ENCODE peak calls at places on chromosome 19, in four cellular contexts. Y is upper lobe of left lung, V is HL-60, U is lower leg skin. J is an unnamed sample.

GRCh38 chr19:50803633-50804419 is 13.6 kb downstream of the ACP4 start:
- DNase-seq in Y (no peak), V (no peak), U (no peak), J (no peak)

GRCh38 chr19:35329323-35329722 is 336 bp downstream of the CD22 start:
- DNase-seq in Y (no peak), V (no peak), U (no peak), J (no peak)

GRCh38 chr19:39943586-39943985 is 9.2 kb upstream of the FCGBP start:
- DNase-seq in Y (no peak), V (no peak), U (no peak), J (no peak)

GRCh38 chr19:5547881-5548280 is 19.9 kb downstream of the TINCR start:
- DNase-seq in Y (no peak), V (peak), U (no peak), J (no peak)

GRCh38 chr19:44891016-44891882 is at the start of gene TOMM40:
- DNase-seq in Y (no peak), V (no peak), U (no peak), J (peak)

GRCh38 chr19:34364830-34365462 is at the start of gene GPI:
- DNase-seq in Y (peak), V (peak), U (peak), J (peak)

GRCh38 chr19:10230904-10231623 is at the start of gene S1PR2:
- DNase-seq in Y (peak), V (peak), U (peak), J (peak)

GRCh38 chr19:39705578-39706188 is 1.4 kb downstream of the LGALS14 start:
- DNase-seq in Y (no peak), V (peak), U (no peak), J (no peak)

GRCh38 chr19:10339380-10339960 is at the start of gene ICAM3:
- DNase-seq in Y (peak), V (peak), U (no peak), J (no peak)

GRCh38 chr19:52086481-52086880 is 9.1 kb downstream of the ZNF841 start:
- DNase-seq in Y (no peak), V (no peak), U (no peak), J (no peak)

GRCh38 chr19:50982186-50982585 is 1.5 kb downstream of the KLK7 start:
- DNase-seq in Y (no peak), V (no peak), U (no peak), J (no peak)

GRCh38 chr19:12364391-12365093 is 941 bp downstream of the ZNF442 start:
- DNase-seq in Y (peak), V (peak), U (peak), J (peak)

GRCh38 chr19:5828661-5829566 is 10.6 kb downstream of the FUT6 start:
- DNase-seq in Y (no peak), V (no peak), U (no peak), J (no peak)

GRCh38 chr19:7069904-7070226 is 362 bp downstream of the ZNF557 start:
- DNase-seq in Y (no peak), V (no peak), U (no peak), J (no peak)

GRCh38 chr19:14536926-14537692 is 7.7 kb downstream of the TECR start:
- DNase-seq in Y (peak), V (no peak), U (peak), J (peak)

GRCh38 chr19:33052352-33052972 is 12.2 kb downstream of the RHPN2 start:
- DNase-seq in Y (no peak), V (no peak), U (no peak), J (peak)

GRCh38 chr19:35106291-35106583 is 9.4 kb upstream of the FXYD3 start:
- DNase-seq in Y (no peak), V (no peak), U (no peak), J (no peak)

GRCh38 chr19:18440421-18440877 is 2.5 kb upstream of the ISYNA1 start:
- DNase-seq in Y (no peak), V (peak), U (no peak), J (peak)

GRCh38 chr19:752652-753517 is 2.0 kb downstream of the MISP start:
- DNase-seq in Y (peak), V (peak), U (peak), J (peak)

GRCh38 chr19:17394891-17395415 is 957 bp upstream of the CCDC194 start:
- DNase-seq in Y (peak), V (peak), U (no peak), J (peak)

GRCh38 chr19:58406818-58407657 is 1.4 kb upstream of the ZNF584 start:
- DNase-seq in Y (no peak), V (peak), U (no peak), J (no peak)

GRCh38 chr19:42422092-42422575 is 5.1 kb downstream of the LIPE start:
- DNase-seq in Y (no peak), V (no peak), U (no peak), J (no peak)
- H3K4me3 ChIP-seq in Y (no peak), V (no peak), U (no peak), J (no peak)

DNA sequence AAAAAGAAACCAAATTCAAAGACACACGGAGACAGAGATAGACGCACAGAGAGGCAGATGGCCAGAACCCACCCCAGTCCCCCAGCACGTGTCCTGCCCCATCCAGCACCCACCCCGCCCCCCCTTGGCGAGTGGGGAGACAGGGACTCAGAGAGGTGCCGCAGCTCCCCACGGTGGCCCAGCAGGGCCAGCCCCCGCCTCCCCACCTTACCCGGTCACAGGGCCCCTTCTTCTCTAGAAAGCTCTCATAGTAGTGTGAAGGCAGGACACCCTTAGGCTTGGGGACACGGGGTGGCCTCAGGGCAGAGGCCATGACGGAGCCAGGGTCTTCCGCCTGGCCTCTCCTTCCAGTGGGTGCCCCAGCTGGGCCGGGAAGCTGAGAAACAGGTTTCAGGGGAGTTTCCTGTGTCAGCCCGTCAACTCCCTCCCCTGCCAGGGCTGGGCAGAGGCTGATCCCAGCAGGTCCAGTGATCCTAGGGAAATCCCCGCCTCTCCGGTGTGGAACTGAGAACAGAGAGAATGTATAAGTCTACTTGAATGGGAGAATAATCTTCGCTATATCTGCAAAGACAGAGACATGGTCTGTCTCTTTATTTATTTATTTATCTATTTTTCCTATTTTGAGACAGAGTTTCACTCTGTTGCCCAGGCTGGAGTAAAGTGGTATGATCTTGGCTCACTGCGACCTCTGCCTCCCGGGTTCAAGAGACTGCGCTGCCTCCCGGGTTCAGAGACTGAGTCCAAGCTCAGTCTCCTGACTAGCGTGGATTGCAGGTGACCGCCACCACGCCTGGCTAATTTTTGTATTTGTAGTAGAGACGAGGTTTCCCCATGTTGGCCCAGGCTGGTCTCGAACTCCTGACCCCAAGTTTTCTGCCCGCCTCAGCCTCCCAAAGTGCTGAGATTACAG is at the start of gene STAP2:
- DNase-seq in Y (peak), V (no peak), U (peak), J (no peak)
- H3K4me3 ChIP-seq in Y (peak), V (peak), U (peak), J (peak)

GRCh38 chr19:2312819-2313501 is 5.0 kb upstream of the LINGO3 start:
- DNase-seq in Y (no peak), V (no peak), U (no peak), J (no peak)

GRCh38 chr19:2315121-2315817 is 7.3 kb upstream of the LINGO3 start:
- DNase-seq in Y (no peak), V (no peak), U (no peak), J (no peak)

GRCh38 chr19:2317756-2318155 is 9.8 kb upstream of the LINGO3 start:
- DNase-seq in Y (no peak), V (no peak), U (no peak), J (no peak)

GRCh38 chr19:2317300-2317699 is 9.3 kb upstream of the LINGO3 start:
- DNase-seq in Y (no peak), V (no peak), U (no peak), J (no peak)

DNA sequence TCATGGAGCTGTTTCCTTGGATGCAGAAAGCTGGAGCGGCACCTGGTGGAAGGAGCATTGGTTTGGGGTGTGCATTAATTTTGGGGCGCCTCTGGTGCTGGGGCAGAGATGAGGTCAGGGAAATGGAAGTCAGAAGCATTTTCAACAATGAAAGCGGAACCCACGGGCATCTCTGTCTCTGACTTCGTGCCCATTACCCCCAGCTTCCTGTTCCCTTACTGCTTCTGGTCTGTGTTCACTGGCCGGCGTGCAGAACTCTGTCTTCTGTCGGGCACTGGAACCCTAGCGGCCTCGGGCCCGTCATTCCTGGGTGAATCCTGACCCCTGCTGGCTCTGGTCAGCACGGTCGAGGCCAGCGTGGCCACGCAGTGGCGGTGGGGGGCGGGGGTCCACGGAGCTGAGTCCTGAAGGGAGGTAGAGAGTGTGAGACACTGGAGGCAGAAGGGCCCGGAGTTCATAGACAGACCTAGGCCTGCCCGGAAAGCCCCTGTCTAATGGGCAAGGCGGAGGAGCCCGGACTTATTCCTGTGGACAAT is 7.9 kb upstream of the LINGO3 start:
- DNase-seq in Y (peak), V (peak), U (peak), J (no peak)
- H3K4me3 ChIP-seq in Y (no peak), V (peak), U (no peak), J (no peak)

GRCh38 chr19:8640402-8641004 is 10.1 kb downstream of the NFILZ start:
- DNase-seq in Y (peak), V (peak), U (peak), J (no peak)
- H3K4me3 ChIP-seq in Y (no peak), V (no peak), U (no peak), J (no peak)

GRCh38 chr19:55635334-55635717 is 5.5 kb upstream of the ZNF580 start:
- DNase-seq in Y (no peak), V (no peak), U (no peak), J (peak)

GRCh38 chr19:55636723-55637122 is 4.1 kb upstream of the ZNF580 start:
- DNase-seq in Y (no peak), V (no peak), U (no peak), J (no peak)

GRCh38 chr19:55637534-55637933 is 3.3 kb upstream of the ZNF580 start:
- DNase-seq in Y (no peak), V (no peak), U (no peak), J (peak)

GRCh38 chr19:55633866-55634265 is 6.9 kb upstream of the ZNF580 start:
- DNase-seq in Y (no peak), V (peak), U (no peak), J (no peak)

GRCh38 chr19:55635856-55636440 is 4.9 kb upstream of the ZNF580 start:
- DNase-seq in Y (no peak), V (no peak), U (no peak), J (peak)
- H3K4me3 ChIP-seq in Y (peak), V (peak), U (peak), J (peak)

GRCh38 chr19:23769691-23770468 is 11.2 kb upstream of the ZNF681 start:
- DNase-seq in Y (no peak), V (no peak), U (peak), J (no peak)
- H3K4me3 ChIP-seq in Y (no peak), V (no peak), U (no peak), J (no peak)